ENCODE peak calls at places on chromosomes 3 and 15, in ten cellular contexts. B is CD4-positive, alpha-beta T cell; C is ELR; G is GM23338; J is NCI-H1105; E is GDM1; H is A172; D is fibroblast of pulmonary artery; O is NCI-H2107; K is stimulated activated CD8-positive, alpha-beta memory T cell treated with anti-CD3 and anti-CD28 coated beads, Interleukin-2, amount 100 ng/mL, for 48 hours. R is an unnamed sample.

GRCh38 chr3:192899540-192899982 is 18.1 kb downstream of the MB21D2 start:
- DNase-seq in G (no peak), E (no peak), D (peak), K (no peak), C (peak), B (no peak), O (no peak), H (peak), J (no peak), R (no peak)

GRCh38 chr3:52763466-52763865 is 7.3 kb downstream of the NEK4 start:
- DNase-seq in E (no peak), H (no peak), B (no peak), J (no peak), G (no peak), O (no peak), C (no peak), K (no peak), D (peak), R (peak)

GRCh38 chr3:172653004-172653403 is 57.9 kb downstream of the NCEH1 start:
- DNase-seq in H (no peak), K (no peak), D (no peak), G (no peak), C (no peak), J (no peak), B (no peak), E (no peak), O (no peak), R (no peak)

GRCh38 chr3:37765591-37766219 is 96.0 kb upstream of the CTDSPL start:
- DNase-seq in H (no peak), D (peak), G (no peak), J (no peak), E (no peak), K (no peak), C (no peak), B (no peak), O (no peak), R (no peak)

GRCh38 chr15:98721166-98721565 is 72.8 kb downstream of the IGF1R start:
- DNase-seq in J (no peak), H (no peak), C (no peak), D (no peak), E (no peak), B (no peak), G (no peak), K (no peak), O (no peak), R (no peak)

GRCh38 chr3:50450135-50450911 is 53.1 kb downstream of the CACNA2D2 start:
- DNase-seq in C (no peak), H (no peak), D (peak), G (peak), B (peak), O (no peak), E (no peak), K (peak), J (no peak), R (peak)

GRCh38 chr15:50164458-50164857 is 17.5 kb upstream of the SLC27A2 start:
- DNase-seq in D (no peak), O (no peak), K (no peak), B (no peak), G (no peak), H (no peak), J (no peak), C (no peak), E (no peak), R (no peak)

GRCh38 chr15:32886441-32886840 is 168.6 kb downstream of the GREM1 start:
- DNase-seq in G (peak), D (no peak), J (no peak), B (no peak), K (no peak), H (no peak), O (no peak), E (no peak), C (no peak), R (no peak)

GRCh38 chr3:46334911-46335478 is 18.9 kb upstream of the CCR2 start:
- DNase-seq in K (peak), G (no peak), B (no peak), D (peak), H (peak), C (peak), O (no peak), E (no peak), J (no peak), R (peak)

GRCh38 chr3:192090586-192090985 is 629.6 kb downstream of the PYDC2 start:
- DNase-seq in C (peak), K (no peak), O (no peak), D (no peak), E (no peak), B (no peak), H (peak), G (peak), J (no peak), R (no peak)

GRCh38 chr3:48410205-48411040 is 19.5 kb downstream of the PLXNB1 start:
- DNase-seq in B (no peak), O (no peak), H (no peak), K (no peak), G (no peak), C (no peak), J (no peak), D (no peak), E (no peak), R (no peak)

GRCh38 chr3:168655591-168655990 is 559.9 kb upstream of the GOLIM4 start:
- DNase-seq in J (no peak), B (no peak), D (no peak), K (no peak), O (no peak), C (no peak), H (no peak), G (no peak), E (no peak), R (no peak)

GRCh38 chr3:196207833-196208607 is 3.2 kb downstream of the ZDHHC19 start:
- DNase-seq in H (no peak), G (peak), J (no peak), K (peak), O (no peak), C (peak), E (no peak), B (peak), D (no peak), R (no peak)

GRCh38 chr3:192928720-192929119 is 11.1 kb upstream of the MB21D2 start:
- DNase-seq in G (no peak), C (no peak), E (no peak), K (no peak), O (no peak), H (no peak), J (no peak), D (no peak), B (no peak), R (peak)